ENCODE peak calls at places on chromosomes 13 and 19, in seven cellular contexts. V, A, G, C, X, W and Z are unnamed samples.

GRCh38 chr19:1975081-1975480 is 34.1 kb downstream of the CSNK1G2 start:
- DNase-seq in V (no peak), A (no peak), G (no peak), C (peak; percentile 79), X (no peak), W (no peak), Z (peak; percentile 5)

GRCh38 chr13:110233682-110234280 is 73.2 kb downstream of the COL4A1 start:
- DNase-seq in V (no peak), A (no peak), G (no peak), C (peak; percentile 62), X (no peak), W (no peak), Z (peak; percentile 71)

GRCh38 chr19:43450545-43450997 is 14.8 kb downstream of the LYPD3 start:
- DNase-seq in V (peak; percentile 75), A (no peak), G (no peak), C (peak; percentile 73), X (no peak), W (no peak), Z (no peak)

GRCh38 chr19:27774337-27774736 is 1438.6 kb downstream of the UQCRFS1 start:
- DNase-seq in V (no peak), A (no peak), G (no peak), C (no peak), X (no peak), W (no peak), Z (no peak)

GRCh38 chr19:19140476-19140875 is 2.2 kb upstream of the TMEM161A start:
- DNase-seq in V (peak; percentile 59), A (no peak), G (no peak), C (no peak), X (no peak), W (no peak), Z (peak; percentile 34)

GRCh38 chr13:102309110-102309509 is 92.7 kb downstream of the FGF14 start:
- DNase-seq in V (no peak), A (peak; percentile 53), G (no peak), C (no peak), X (peak; percentile 44), W (no peak), Z (no peak)

GRCh38 chr13:37344051-37344450 is 238.6 kb upstream of the CSNK1A1L start:
- DNase-seq in V (no peak), A (no peak), G (no peak), C (no peak), X (no peak), W (no peak), Z (no peak)

GRCh38 chr19:19064811-19065745 is 1.3 kb downstream of the SLC25A42 start:
- DNase-seq in V (no peak), A (no peak), G (no peak), C (no peak), X (no peak), W (no peak), Z (peak; percentile 11)

GRCh38 chr19:53808710-53809125 is 15.4 kb downstream of the NLRP12 start:
- DNase-seq in V (peak; percentile 39), A (no peak), G (peak; percentile 29), C (peak; percentile 62), X (no peak), W (peak; percentile 21), Z (peak; percentile 48)
- TF ChIP-seq CTCF in V (peak; percentile 70), A (no peak), G (peak; percentile 76), C (peak; percentile 66), X (peak; percentile 41), W (peak; percentile 53), Z (peak; percentile 66)

GRCh38 chr19:46985532-46986415 is 33.9 kb upstream of the NPAS1 start:
- DNase-seq in V (no peak), A (no peak), G (no peak), C (no peak), X (no peak), W (no peak), Z (no peak)

GRCh38 chr19:46981296-46981695 is 38.3 kb upstream of the NPAS1 start:
- DNase-seq in V (no peak), A (no peak), G (no peak), C (no peak), X (no peak), W (no peak), Z (no peak)

GRCh38 chr19:46980756-46981155 is 38.9 kb upstream of the NPAS1 start:
- DNase-seq in V (no peak), A (no peak), G (no peak), C (no peak), X (no peak), W (no peak), Z (no peak)

GRCh38 chr19:46984077-46985010 is 35.3 kb upstream of the NPAS1 start:
- DNase-seq in V (peak; percentile 75), A (peak; percentile 41), G (no peak), C (peak; percentile 86), X (no peak), W (peak; percentile 48), Z (peak; percentile 93)

DNA sequence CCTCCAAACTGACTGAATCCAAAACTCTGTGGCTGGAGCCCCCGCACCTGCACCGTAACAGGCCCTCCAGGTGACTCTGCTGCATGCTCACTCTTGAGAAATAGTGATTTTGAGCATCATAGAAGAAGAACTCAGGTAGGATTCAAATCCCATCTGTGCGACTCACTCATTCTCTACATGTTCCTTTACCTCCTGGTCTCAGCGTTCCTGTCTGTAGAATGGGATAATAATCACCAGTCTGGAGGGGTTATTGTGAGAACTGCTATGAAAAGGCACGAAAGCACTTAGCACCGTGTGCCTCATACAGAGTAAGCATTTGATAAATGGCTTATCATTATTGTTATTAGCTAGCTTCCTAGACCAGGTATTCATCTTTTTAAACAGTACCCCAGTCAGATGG is 36.5 kb upstream of the NPAS1 start:
- DNase-seq in V (no peak), A (no peak), G (no peak), C (no peak), X (no peak), W (no peak), Z (no peak)
- H3K4me3 ChIP-seq in V (no peak overlapping the region), A (no peak overlapping the region), G (no peak overlapping the region), C (no peak overlapping the region), X (no peak overlapping the region), W (no peak overlapping the region), Z (no peak overlapping the region)

DNA sequence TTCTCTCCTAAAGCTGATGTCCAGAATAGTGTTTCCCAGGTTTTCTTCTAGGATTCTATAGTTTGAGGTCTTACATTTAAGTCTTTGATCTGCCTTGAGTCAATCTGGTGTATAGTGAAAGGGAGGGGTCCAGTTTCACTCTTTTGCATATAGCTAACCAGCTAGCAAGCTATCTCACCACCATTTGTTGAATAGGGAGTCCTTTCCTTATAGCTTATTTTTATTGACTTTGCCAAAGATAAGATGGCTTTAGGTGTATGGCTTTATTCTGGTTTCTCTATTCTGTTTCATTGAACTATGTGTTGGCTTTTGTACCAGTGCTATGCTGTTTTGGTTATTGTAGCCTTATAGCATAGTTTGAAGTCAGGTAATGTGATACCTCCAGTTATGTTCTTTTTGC is 1386.1 kb downstream of the SLITRK5 start:
- DNase-seq in V (no peak), A (no peak), G (no peak), C (no peak), X (no peak), W (no peak), Z (no peak)
- TF ChIP-seq CTCF in V (no peak), A (no peak), G (no peak), C (no peak), X (no peak), W (no peak), Z (no peak)

DNA sequence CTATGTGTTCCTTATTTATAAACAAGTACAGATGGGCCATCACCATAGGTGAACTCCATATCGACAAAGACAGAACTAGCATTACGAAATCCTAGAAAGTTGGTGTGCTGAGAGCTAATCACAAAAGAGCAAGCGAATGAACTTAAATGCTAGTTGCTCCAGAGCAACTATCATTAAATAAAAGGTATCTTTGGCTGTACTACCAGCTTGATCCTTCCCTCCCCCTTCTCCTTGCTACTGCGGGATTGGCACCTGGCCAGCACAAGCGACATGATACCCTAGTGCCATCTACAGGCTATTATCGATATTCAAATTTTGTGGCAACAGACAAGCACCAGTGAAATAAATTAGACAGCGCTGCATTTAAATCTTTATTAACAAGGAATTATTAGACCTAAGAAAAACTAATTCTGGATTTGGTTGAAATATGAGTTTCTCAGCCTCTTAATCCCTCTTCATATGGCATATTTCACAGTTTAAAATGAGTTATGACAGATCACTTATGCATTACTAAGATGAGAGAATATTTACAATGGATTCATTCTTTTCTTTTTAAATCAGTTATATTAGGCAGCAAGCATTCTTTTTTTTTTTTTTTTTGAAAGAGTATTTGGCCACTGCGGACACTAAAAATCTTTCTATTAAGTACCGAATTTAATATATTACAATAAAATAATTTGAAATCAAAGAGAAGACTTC is 5.8 kb downstream of the PCDH9 start:
- DNase-seq in V (peak; percentile 76), A (peak; percentile 81), G (peak; percentile 52), C (peak; percentile 83), X (peak; percentile 77), W (peak; percentile 39), Z (peak; percentile 62)
- H3K4me3 ChIP-seq in V (no peak overlapping the region), A (peak overlapping the region; percentile 37), G (no peak overlapping the region), C (no peak overlapping the region), X (peak overlapping the region; percentile 36), W (no peak overlapping the region), Z (no peak overlapping the region)

DNA sequence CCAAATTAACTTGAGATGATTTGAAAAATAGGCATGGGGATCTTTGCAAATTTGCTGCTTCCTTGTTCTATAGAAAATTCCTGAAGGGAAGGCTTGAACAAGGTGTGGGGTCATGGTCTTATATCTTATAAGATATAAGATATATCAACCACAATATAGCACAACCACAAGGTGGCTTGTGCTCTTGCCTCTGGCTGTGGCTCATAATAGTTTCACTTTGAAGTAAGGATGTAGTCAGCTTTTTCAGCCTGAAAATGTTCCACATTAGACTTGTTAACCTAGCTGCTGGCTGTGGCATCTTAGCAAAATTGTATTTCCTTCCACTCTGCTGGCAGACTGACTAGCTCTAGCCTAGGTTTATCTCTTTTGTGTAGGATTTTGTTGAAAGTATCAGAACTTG is 169.7 kb downstream of the KLF5 start:
- DNase-seq in V (peak; percentile 36), A (no peak), G (no peak), C (peak; percentile 12), X (no peak), W (no peak), Z (peak; percentile 13)
- TF ChIP-seq CTCF in V (no peak), A (no peak), G (peak; percentile 45), C (peak; percentile 5), X (no peak), W (peak; percentile 4), Z (peak; percentile 21)

DNA sequence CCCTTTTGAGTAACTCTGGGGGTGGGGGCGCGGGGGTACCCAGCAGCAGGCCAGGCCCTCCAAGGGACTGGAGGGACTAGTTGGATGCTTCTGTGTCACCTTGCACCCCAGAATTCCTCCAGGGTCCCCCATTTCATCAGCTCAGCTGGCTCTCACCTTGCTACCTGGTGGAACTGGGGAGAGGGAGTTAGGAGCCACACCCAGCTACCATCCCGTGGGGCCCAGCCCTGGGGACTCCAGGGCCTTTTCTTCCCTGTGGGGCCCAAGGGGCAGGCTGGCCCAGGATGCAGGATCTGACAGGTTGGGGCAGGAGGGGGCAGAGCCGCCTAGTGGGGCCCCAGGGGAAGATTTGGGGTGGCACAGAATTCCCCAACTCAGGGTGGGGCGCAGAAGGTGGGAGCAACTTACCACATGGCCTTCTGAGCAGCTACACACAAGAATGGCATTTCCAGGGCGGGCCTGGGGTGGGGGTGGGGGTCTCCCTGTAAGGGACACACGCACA is 32.8 kb upstream of the NANOS3 start:
- DNase-seq in V (no peak), A (no peak), G (peak; percentile 86), C (no peak), X (no peak), W (no peak), Z (no peak)
- H3K4me3 ChIP-seq in V (no peak overlapping the region), A (no peak overlapping the region), G (peak overlapping the region; percentile 25), C (no peak overlapping the region), X (no peak overlapping the region), W (no peak overlapping the region), Z (no peak overlapping the region)